ENCODE peak calls at places on chromosomes 6 and 20, in eight cellular contexts. L is ovary, G is HCT116, M is right lobe of liver, S is prostate gland, I is testis, D is tibial nerve, J is A549. F is an unnamed sample.

GRCh38 chr6:27687154-27688013 is 214.5 kb upstream of the ZNF184 start:
- DNase-seq in L (peak), G (peak), M (peak), S (peak), I (peak), D (peak), J (no peak), F (peak)

GRCh38 chr6:36788768-36789167 is 50.5 kb downstream of the CPNE5 start:
- DNase-seq in L (no peak), G (no peak), M (no peak), S (no peak), I (no peak), D (no peak), J (no peak), F (no peak)

GRCh38 chr6:30787954-30788353 is 43.6 kb upstream of the IER3 start:
- DNase-seq in L (no peak), G (no peak), M (no peak), S (no peak), I (no peak), D (peak), J (no peak), F (no peak)

GRCh38 chr6:150418825-150419594 is 50.2 kb downstream of the IYD start:
- DNase-seq in L (peak), G (peak), M (peak), S (no peak), I (peak), D (peak), J (peak), F (no peak)

GRCh38 chr20:62069741-62070216 is 4.1 kb upstream of the TAF4 start:
- DNase-seq in L (no peak), G (no peak), M (no peak), S (no peak), I (no peak), D (no peak), J (no peak), F (no peak)

GRCh38 chr6:131745476-131745875 is 34.7 kb upstream of the CTAGE9 start:
- DNase-seq in L (no peak), G (no peak), M (no peak), S (no peak), I (no peak), D (no peak), J (no peak), F (no peak)

GRCh38 chr6:117992856-117993255 is 85.8 kb downstream of the SLC35F1 start:
- DNase-seq in L (no peak), G (no peak), M (no peak), S (no peak), I (no peak), D (no peak), J (no peak), F (no peak)

GRCh38 chr6:139369568-139370046 is 4.8 kb downstream of the CITED2 start:
- DNase-seq in L (no peak), G (no peak), M (no peak), S (no peak), I (no peak), D (no peak), J (peak), F (no peak)

GRCh38 chr20:40562031-40562430 is 127.0 kb downstream of the MAFB start:
- DNase-seq in L (no peak), G (no peak), M (no peak), S (no peak), I (no peak), D (no peak), J (no peak), F (no peak)

GRCh38 chr20:528923-529594 is 14.5 kb downstream of the CSNK2A1 start:
- DNase-seq in L (no peak), G (peak), M (no peak), S (no peak), I (no peak), D (no peak), J (peak), F (no peak)

GRCh38 chr6:129744201-129744879 is 34.4 kb upstream of the ARHGAP18 start:
- DNase-seq in L (peak), G (peak), M (no peak), S (no peak), I (no peak), D (no peak), J (peak), F (no peak)

GRCh38 chr20:25283221-25283951 is 35.5 kb downstream of the PYGB start:
- DNase-seq in L (peak), G (no peak), M (peak), S (no peak), I (no peak), D (no peak), J (no peak), F (no peak)

DNA sequence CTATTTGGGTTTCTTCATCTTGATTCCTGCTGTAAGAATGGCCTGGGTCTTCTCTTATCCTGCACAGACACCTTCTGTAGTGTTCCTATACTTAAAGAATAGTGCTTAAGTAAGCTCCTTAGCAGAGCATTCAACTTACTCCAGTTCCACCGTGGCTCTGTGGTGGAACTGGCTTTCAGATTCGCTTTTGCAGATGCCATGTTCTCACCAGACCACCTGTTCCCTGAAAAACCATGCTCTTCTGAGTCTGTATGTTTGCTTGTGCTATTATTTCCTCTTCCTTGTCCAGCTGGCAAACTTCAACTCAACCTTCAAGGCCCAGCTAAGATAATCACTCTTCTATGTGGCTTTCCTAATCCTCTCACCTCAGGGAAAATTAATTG is 4.9 kb downstream of the ELMO2 start:
- DNase-seq in L (no peak), G (no peak), M (no peak), S (no peak), I (no peak), D (no peak), J (no peak), F (no peak)
- H3K4me3 ChIP-seq in L (no peak), G (no peak), M (no peak), S (no peak), I (no peak), D (no peak), J (no peak), F (no peak)

GRCh38 chr6:166241974-166242373 is 66.2 kb downstream of the PRR18 start:
- DNase-seq in L (no peak), G (no peak), M (no peak), S (no peak), I (no peak), D (no peak), J (no peak), F (no peak)
- TF ChIP-seq CTCF in L (no peak), G (no peak), M (no peak), S (no peak), I (no peak), D (no peak), J (no peak), F (no peak)

DNA sequence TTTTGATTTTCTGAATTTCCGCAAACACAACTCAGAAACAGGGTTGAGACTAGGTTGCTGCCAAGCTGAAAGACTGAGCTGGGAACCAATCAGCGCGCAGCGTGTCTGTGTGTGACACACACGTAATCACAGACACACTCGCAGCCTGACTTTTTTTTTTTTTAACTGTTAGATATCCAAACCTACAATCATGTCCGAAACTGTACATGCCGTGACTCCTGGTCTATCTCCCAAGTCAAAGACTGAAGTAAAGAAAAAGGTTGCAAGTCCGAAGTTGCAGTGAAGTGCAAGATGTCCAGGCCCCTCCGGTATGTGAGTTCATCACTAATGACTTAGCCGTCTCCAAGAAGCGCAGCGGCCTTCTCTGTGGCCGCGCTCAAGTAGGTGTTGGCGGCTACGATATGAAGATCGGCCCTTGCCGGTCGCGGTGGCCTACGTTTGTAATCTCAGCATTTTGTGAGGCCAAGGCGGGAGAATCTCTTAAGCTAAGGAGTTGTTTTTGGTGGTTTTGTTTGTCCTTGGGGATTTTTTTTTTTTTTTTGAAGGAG is 108.2 kb downstream of the HFE start:
- DNase-seq in L (peak), G (peak), M (peak), S (peak), I (peak), D (peak), J (no peak), F (peak)
- TF ChIP-seq POLR2A in L (peak), G (peak), M (no peak), S (peak), I (no peak), D (peak), J (no peak), F (no peak)

DNA sequence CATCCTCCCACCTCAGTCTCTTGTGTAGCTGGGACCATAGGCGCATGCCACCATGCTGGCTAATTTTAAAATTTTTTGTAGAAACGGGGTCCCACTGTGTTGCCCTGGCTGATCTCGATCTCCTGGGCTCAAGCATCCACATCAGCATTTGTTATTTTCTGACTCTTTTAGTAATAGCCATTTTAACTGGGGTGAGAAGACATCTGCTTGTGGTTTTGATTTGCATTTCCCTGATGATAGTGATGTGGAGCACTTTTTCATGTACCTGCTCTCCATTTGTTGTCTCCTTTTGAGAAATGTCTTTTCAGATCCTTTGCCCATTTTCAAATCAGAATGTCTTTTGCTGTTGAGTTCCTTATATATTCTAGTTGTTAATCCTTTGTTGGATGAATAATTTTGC is 22.2 kb upstream of the TULP4 start:
- DNase-seq in L (no peak), G (no peak), M (no peak), S (no peak), I (no peak), D (no peak), J (no peak), F (no peak)
- H3K4me3 ChIP-seq in L (no peak), G (no peak), M (no peak), S (no peak), I (no peak), D (no peak), J (no peak), F (no peak)

DNA sequence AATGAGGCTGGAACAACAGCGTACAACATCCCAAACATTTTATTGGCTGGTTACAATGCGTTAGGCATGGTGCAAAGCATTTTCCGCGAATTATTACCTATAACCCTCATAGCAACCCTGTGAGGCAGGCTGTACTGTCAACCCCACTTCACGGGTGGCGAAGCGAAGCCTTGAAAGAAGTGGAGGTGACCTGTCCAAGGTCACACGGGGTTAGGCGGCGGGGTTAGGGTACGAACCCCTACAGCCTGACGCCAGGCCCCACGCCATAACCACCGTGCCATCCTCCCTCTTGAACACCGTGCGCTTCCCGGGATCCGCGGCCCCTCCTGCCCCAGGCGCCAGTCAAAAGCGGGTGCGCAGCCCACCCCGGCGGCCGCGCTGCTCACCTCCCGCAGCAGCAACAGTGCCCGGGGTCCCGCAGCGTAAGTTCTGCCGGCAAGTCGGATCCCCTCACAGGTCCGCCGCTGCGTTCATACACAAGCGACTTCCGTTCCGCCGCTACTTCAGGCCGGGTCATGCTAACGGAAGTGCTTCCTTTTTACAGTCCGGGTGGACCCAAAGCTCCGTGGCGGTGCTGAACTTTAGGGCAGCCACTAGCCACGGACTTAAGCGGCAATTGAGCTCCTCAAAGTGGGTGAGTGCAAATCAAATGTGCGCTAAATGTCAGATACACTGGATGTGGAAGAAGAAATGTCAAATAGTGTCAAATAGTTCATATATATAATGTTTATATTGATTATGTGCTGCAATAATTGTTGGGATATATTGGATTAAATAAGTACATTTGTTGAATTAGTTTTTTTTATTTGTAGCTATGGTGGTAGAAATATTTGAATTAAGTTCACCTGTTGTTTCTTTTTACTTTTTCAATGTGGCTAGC is at the start of gene CDK5RAP1:
- DNase-seq in L (peak), G (peak), M (peak), S (peak), I (peak), D (peak), J (peak), F (peak)
- TF ChIP-seq CTCF in L (no peak), G (no peak), M (no peak), S (no peak), I (no peak), D (no peak), J (no peak), F (no peak)

GRCh38 chr6:11598687-11599086 is 61.1 kb downstream of the TMEM170B start:
- DNase-seq in L (no peak), G (no peak), M (no peak), S (no peak), I (no peak), D (no peak), J (peak), F (no peak)
- TF ChIP-seq POLR2A in L (no peak), G (no peak), M (no peak), S (no peak), I (no peak), D (no peak), J (no peak), F (no peak)

DNA sequence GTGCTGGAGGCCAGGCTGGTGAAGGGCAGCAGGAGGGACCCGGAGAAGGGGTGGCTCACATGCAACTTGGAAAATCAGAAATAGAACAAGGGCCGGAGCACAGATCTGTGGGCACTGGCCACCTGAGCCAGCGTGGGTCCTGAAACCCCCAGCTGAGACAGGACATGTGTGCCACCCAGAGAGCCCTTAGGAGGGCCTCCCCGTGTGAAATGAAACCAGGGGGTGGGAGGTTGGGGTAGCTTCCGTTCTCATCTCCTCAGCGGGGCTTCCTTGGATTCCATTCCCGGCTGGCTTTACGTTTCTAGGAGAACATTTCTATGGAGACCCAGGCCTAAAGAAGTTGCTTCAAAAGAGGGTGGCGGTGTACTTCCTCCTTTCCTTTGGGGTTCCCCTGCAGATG is 5.7 kb downstream of the FOXP4 start:
- DNase-seq in L (no peak), G (no peak), M (no peak), S (no peak), I (no peak), D (no peak), J (no peak), F (no peak)
- H3K4me3 ChIP-seq in L (no peak), G (no peak), M (no peak), S (no peak), I (no peak), D (no peak), J (no peak), F (no peak)